ENCODE peak calls at places on chromosomes 13 and 19, in six cellular contexts. H is neural crest cell, N is adipocyte, I is skeletal muscle cell, R is anterior cingulate cortex, A is AG10803. D is an unnamed sample.

GRCh38 chr19:56110515-56111448 is 10.3 kb downstream of the ZNF787 start:
- DNase-seq in H (no peak), N (no peak), I (no peak), R (no peak), A (no peak), D (no peak)

GRCh38 chr13:23748109-23748508 is 141.1 kb downstream of the MIPEP start:
- DNase-seq in H (no peak), N (no peak), I (no peak), R (no peak), A (peak), D (no peak)

GRCh38 chr19:2523630-2524311 is 47.8 kb downstream of the GADD45B start:
- DNase-seq in H (no peak), N (peak), I (no peak), R (no peak), A (peak), D (no peak)

GRCh38 chr19:55251296-55252081 is 7.3 kb downstream of the PPP6R1 start:
- DNase-seq in H (no peak), N (no peak), I (peak), R (no peak), A (no peak), D (peak)

GRCh38 chr19:35592226-35592625 is 6.3 kb downstream of the PMIS2 start:
- DNase-seq in H (no peak), N (peak), I (peak), R (no peak), A (peak), D (peak)

GRCh38 chr13:78137404-78138142 is 218.9 kb upstream of the EDNRB start:
- DNase-seq in H (peak), N (peak), I (peak), R (no peak), A (peak), D (peak)

GRCh38 chr13:96052655-96053002 is 572 bp downstream of the UGGT2 start:
- DNase-seq in H (no peak), N (peak), I (peak), R (no peak), A (peak), D (no peak)

GRCh38 chr13:112616586-112617381 is 28.8 kb upstream of the TUBGCP3 start:
- DNase-seq in H (peak), N (peak), I (no peak), R (no peak), A (peak), D (peak)

GRCh38 chr19:46660008-46660517 is 919 bp downstream of the DACT3 start:
- DNase-seq in H (peak), N (peak), I (no peak), R (peak), A (no peak), D (no peak)

GRCh38 chr13:58908019-58908679 is 1255.6 kb downstream of the DIAPH3 start:
- DNase-seq in H (no peak), N (no peak), I (no peak), R (no peak), A (no peak), D (no peak)

GRCh38 chr19:12703056-12703455 is 6.6 kb upstream of the FBXW9 start:
- DNase-seq in H (peak), N (peak), I (no peak), R (no peak), A (peak), D (peak)

GRCh38 chr19:46408611-46409039 is 4.7 kb downstream of the CCDC8 start:
- DNase-seq in H (no peak), N (peak), I (no peak), R (peak), A (peak), D (no peak)

GRCh38 chr13:59441596-59442280 is 722.0 kb downstream of the DIAPH3 start:
- DNase-seq in H (no peak), N (no peak), I (no peak), R (no peak), A (no peak), D (no peak)

D was measured in OCI-LY7.